ENCODE peak calls at places on chromosomes 13 and 19, in five cellular contexts. C is type B pancreatic cell, G is Peyer's patch, P is IMR-90, B is dorsolateral prefrontal cortex. F is an unnamed sample.

GRCh38 chr13:60351326-60351725 is 45.7 kb upstream of the TDRD3 start:
- DNase-seq in C (no peak), G (no peak), P (peak), B (no peak), F (no peak)

GRCh38 chr19:38388310-38389100 is at the start of gene SPRED3:
- DNase-seq in C (no peak), G (no peak), P (peak), B (no peak), F (peak)

GRCh38 chr19:48271531-48272151 is 1.8 kb downstream of the ZNF114 start:
- DNase-seq in C (peak), G (no peak), P (peak), B (no peak), F (peak)

GRCh38 chr13:33640832-33641231 is 177.1 kb upstream of the RFC3 start:
- DNase-seq in C (no peak), G (no peak), P (peak), B (no peak), F (no peak)

GRCh38 chr19:39030854-39031367 is 1.4 kb downstream of the FBXO27 start:
- DNase-seq in C (no peak), G (no peak), P (no peak), B (no peak), F (no peak)

GRCh38 chr19:18594824-18595373 is 6.3 kb downstream of the REX1BD start:
- DNase-seq in C (no peak), G (no peak), P (no peak), B (no peak), F (peak)

GRCh38 chr13:51425410-51426042 is 27.3 kb downstream of the INTS6 start:
- DNase-seq in C (no peak), G (no peak), P (peak), B (no peak), F (no peak)

GRCh38 chr13:38952827-38953226 is 37.8 kb downstream of the STOML3 start:
- DNase-seq in C (no peak), G (no peak), P (no peak), B (no peak), F (no peak)

GRCh38 chr19:4083677-4084546 is 17.2 kb upstream of the ZBTB7A start:
- DNase-seq in C (no peak), G (peak), P (no peak), B (no peak), F (peak)

GRCh38 chr13:111122056-111122455 is 6.9 kb downstream of the ARHGEF7 start:
- DNase-seq in C (no peak), G (no peak), P (peak), B (no peak), F (no peak)

GRCh38 chr13:112451512-112452379 is 75.6 kb downstream of the SPACA7 start:
- DNase-seq in C (no peak), G (no peak), P (no peak), B (no peak), F (no peak)

GRCh38 chr19:7397687-7398086 is 49.0 kb downstream of the ARHGEF18 start:
- DNase-seq in C (no peak), G (no peak), P (peak), B (no peak), F (no peak)

GRCh38 chr13:49063526-49063925 is 87.8 kb downstream of the FNDC3A start:
- DNase-seq in C (no peak), G (no peak), P (no peak), B (no peak), F (no peak)

GRCh38 chr19:55344444-55344843 is 4.8 kb downstream of the KMT5C start:
- DNase-seq in C (no peak), G (no peak), P (no peak), B (peak), F (no peak)

GRCh38 chr19:48506138-48506733 is 5.4 kb downstream of the LMTK3 start:
- DNase-seq in C (no peak), G (no peak), P (peak), B (no peak), F (peak)

GRCh38 chr19:48553676-48554384 is 1.9 kb downstream of the SULT2B1 start:
- DNase-seq in C (no peak), G (no peak), P (peak), B (no peak), F (no peak)

GRCh38 chr13:49436890-49437289 is 7.0 kb downstream of the CAB39L start:
- DNase-seq in C (no peak), G (no peak), P (peak), B (no peak), F (no peak)

GRCh38 chr19:1295169-1296012 is 9.7 kb downstream of the EFNA2 start:
- DNase-seq in C (no peak), G (no peak), P (no peak), B (no peak), F (peak)

GRCh38 chr19:56476671-56477428 is at the start of gene ZNF667:
- DNase-seq in C (no peak), G (no peak), P (peak), B (peak), F (no peak)

GRCh38 chr19:13765395-13766094 is 1.2 kb downstream of the MRI1 start:
- DNase-seq in C (no peak), G (no peak), P (no peak), B (no peak), F (no peak)

GRCh38 chr19:13764821-13765394 is 586 bp downstream of the MRI1 start:
- DNase-seq in C (no peak), G (no peak), P (no peak), B (no peak), F (peak)

GRCh38 chr19:13762635-13763235 is 1.6 kb upstream of the MRI1 start:
- DNase-seq in C (no peak), G (no peak), P (no peak), B (no peak), F (no peak)

GRCh38 chr19:13763300-13763699 is 1.0 kb upstream of the MRI1 start:
- DNase-seq in C (no peak), G (no peak), P (no peak), B (no peak), F (no peak)

DNA sequence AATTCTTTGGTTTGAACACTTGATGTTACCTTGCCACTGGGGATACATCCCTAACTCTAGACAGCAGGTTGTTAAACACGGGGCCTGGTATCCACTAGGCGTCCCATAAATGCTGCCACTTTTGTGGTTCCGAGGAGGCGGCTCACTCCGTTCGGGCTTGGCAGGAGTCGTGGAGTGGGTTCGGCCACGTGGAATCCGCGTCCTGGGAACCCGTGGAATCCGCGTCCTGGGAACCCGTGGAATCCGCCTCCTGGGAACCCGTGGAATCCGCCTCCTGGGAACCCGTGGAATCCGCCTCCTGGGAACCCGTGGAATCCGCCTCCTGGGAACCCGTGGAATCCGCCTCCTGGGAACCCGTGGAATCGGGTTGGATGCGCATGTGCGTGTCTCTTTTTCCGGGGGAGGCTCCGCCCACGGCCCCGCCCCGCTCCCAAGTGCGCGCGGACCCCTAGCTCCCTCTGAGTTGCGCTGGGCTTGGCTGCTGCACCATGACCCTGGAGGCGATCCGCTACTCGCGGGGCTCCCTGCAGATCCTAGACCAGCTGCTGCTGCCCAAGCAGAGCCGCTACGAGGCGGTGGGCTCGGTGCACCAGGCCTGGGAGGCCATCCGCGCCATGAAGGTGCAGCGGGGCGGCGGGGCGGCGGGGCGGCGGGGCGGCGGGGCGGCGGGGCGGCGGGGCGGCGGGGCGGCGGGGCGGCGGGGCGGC is at the start of gene MRI1:
- DNase-seq in C (peak), G (peak), P (peak), B (peak), F (peak)
- TF ChIP-seq CTCF in C (no peak), G (no peak), P (no peak), B (no peak), F (no peak)

GRCh38 chr13:20489185-20489820 is 36.4 kb downstream of the CRYL1 start:
- DNase-seq in C (no peak), G (no peak), P (peak), B (no peak), F (no peak)
- TF ChIP-seq CTCF in C (no peak), G (peak), P (peak), B (no peak), F (peak)

GRCh38 chr19:11242864-11243797 is 3.7 kb downstream of the ANGPTL8 start:
- DNase-seq in C (peak), G (peak), P (peak), B (peak), F (peak)
- TF ChIP-seq CTCF in C (peak), G (peak), P (peak), B (peak), F (peak)

GRCh38 chr13:95741584-95742563 is 64.9 kb downstream of the DNAJC3 start:
- DNase-seq in C (no peak), G (no peak), P (no peak), B (no peak), F (no peak)

GRCh38 chr13:95743192-95743591 is 66.3 kb downstream of the DNAJC3 start:
- DNase-seq in C (no peak), G (no peak), P (no peak), B (no peak), F (no peak)

GRCh38 chr13:95745289-95745688 is 68.3 kb downstream of the DNAJC3 start:
- DNase-seq in C (no peak), G (no peak), P (no peak), B (no peak), F (no peak)

GRCh38 chr13:95749545-95749944 is 72.6 kb downstream of the DNAJC3 start:
- DNase-seq in C (no peak), G (no peak), P (no peak), B (no peak), F (no peak)

DNA sequence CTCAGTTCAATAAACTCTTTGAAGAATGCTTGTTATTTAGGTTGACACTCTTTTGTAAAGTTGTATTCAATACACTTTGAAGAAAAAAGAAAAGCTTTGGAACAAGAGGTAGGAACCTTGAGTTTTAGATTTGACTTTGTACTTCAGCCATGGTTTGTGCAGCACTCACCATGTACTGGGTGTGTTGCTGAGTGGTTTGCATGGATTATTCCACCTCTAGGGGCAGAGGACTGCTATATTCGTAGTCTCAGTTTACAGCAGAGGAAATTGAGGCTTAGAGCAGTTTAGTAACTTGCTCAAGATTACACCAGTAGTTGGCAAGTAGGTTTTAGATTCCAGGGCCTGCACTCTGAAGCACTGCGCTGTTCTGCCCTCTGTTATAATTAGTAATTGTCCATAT is 68.8 kb downstream of the DNAJC3 start:
- DNase-seq in C (no peak), G (no peak), P (no peak), B (no peak), F (no peak)
- TF ChIP-seq CTCF in C (peak), G (no peak), P (no peak), B (no peak), F (no peak)

GRCh38 chr13:94073006-94073744 is 406.3 kb downstream of the DCT start:
- DNase-seq in C (no peak), G (no peak), P (peak), B (no peak), F (no peak)
- TF ChIP-seq CTCF in C (no peak), G (no peak), P (no peak), B (no peak), F (no peak)

GRCh38 chr13:23159587-23160240 is 21.1 kb upstream of the SGCG start:
- DNase-seq in C (no peak), G (no peak), P (no peak), B (no peak), F (peak)

GRCh38 chr13:23160241-23161175 is 20.3 kb upstream of the SGCG start:
- DNase-seq in C (no peak), G (no peak), P (no peak), B (no peak), F (no peak)

GRCh38 chr13:23161176-23161825 is 19.5 kb upstream of the SGCG start:
- DNase-seq in C (no peak), G (no peak), P (no peak), B (no peak), F (no peak)

GRCh38 chr13:23159205-23159586 is 21.6 kb upstream of the SGCG start:
- DNase-seq in C (no peak), G (no peak), P (peak), B (no peak), F (peak)
- TF ChIP-seq CTCF in C (peak), G (no peak), P (peak), B (peak), F (peak)

DNA sequence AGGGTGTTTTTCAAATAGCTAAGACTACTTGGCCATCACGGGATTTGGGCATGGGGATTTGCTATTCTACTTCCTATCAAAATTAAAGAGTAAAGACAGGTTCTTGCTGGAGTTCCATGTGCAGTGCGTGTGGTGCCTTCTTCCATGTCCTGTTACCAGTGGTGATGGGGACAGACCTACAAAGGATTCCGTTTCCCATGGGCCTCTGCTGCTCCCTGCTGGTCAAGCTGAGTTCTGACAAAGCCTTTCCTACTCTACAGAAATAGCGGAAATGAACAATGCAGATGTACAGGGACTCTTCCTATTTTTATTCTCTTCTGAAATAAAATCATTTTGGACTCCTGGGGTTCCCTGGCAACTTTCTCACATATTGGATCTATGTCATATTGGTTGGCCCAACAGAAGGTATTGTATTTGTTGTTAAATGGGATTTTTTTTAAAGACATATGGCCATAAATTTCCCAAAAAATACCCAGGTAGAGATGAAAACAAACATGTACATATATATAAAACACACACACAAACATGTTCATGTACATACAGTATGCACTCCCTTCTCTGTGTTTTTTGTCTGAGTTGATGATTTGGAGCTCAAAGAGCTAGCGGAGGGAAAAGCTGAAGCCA is 90.5 kb upstream of the SLC15A1 start:
- DNase-seq in C (peak), G (peak), P (peak), B (peak), F (peak)
- TF ChIP-seq CTCF in C (peak), G (peak), P (peak), B (peak), F (peak)

DNA sequence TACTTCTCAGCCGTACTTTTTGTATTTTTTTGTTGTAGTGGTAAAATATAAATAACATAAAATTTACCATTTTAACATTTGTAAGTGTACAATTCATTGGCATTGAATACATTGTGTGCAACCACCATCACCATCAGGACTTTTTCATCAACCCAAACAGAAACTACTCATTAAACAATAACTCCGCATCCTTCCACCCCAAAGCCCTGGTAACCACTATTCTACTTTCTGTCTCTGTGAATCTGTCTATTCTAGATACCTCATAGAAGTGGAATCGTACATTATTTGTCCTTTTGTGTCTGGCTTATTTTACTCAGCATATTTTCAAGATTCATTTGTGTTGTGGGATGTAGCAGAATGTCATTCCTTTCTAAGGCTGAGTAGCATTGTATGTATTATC is 38.5 kb downstream of the USPL1 start:
- DNase-seq in C (no peak), G (no peak), P (no peak), B (no peak), F (no peak)
- TF ChIP-seq CTCF in C (no peak), G (no peak), P (no peak), B (no peak), F (no peak)

GRCh38 chr19:42176990-42177685 is 40.3 kb downstream of the DEDD2 start:
- DNase-seq in C (peak), G (peak), P (peak), B (peak), F (peak)

GRCh38 chr19:42176649-42176989 is 40.9 kb downstream of the DEDD2 start:
- DNase-seq in C (no peak), G (no peak), P (no peak), B (no peak), F (peak)

GRCh38 chr19:42179501-42179817 is 38.0 kb downstream of the DEDD2 start:
- DNase-seq in C (no peak), G (no peak), P (no peak), B (no peak), F (no peak)

GRCh38 chr19:42177686-42178019 is 39.8 kb downstream of the DEDD2 start:
- DNase-seq in C (no peak), G (no peak), P (no peak), B (no peak), F (no peak)

DNA sequence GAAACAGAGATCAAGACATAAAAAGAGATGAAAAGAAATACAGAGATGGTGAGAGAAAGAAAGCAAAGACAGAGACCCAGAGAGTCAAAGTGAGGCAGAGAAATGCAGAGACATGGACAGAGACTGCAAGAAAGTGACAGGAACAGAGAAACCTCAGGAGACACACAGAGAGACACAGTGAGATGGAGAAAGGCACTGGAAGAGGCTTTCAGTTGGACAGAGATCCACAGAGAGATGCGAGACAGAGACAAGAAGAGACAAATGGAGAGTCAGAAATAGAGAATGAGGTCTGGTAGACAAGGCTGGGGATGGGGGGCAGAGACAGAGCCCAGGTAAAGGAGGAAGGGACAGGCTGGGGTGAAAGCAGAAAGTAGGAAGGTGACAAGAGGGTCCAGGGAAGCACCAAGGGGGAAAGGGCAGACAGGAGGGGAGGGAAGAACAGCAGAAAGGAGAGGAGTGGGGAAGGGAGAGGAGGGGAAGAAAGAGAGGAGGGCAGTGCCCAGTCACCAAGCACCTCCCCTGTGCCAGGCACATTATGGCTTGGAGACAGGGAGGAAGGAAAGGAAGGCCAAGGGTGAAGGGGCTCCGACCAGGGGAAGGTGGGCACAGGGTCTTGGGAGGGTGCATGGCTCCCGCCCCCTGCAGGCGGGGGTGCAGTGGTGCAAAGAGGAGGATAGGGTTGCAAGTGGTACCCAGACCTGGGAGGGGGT is 38.5 kb downstream of the DEDD2 start:
- DNase-seq in C (no peak), G (no peak), P (no peak), B (no peak), F (no peak)
- TF ChIP-seq CTCF in C (peak), G (no peak), P (no peak), B (no peak), F (no peak)

F was measured in GM13976.